ENCODE peak calls at places on chromosomes 16 and 17, in seven cellular contexts. L is CD8-positive, alpha-beta memory T cell; W is NCI-H1048; S is CD4-positive, alpha-beta T cell; D is EL; K is AG10803; B is NCI-H146. F is an unnamed sample.

GRCh38 chr16:9992441-9992840 is 189.8 kb downstream of the GRIN2A start:
- DNase-seq in L (no peak), D (no peak), W (no peak), K (no peak), S (no peak), B (no peak), F (no peak)

GRCh38 chr16:24580665-24581064 is 41.3 kb downstream of the RBBP6 start:
- DNase-seq in S (no peak), K (peak), L (no peak), W (no peak), D (peak), B (no peak), F (no peak)

GRCh38 chr17:79607941-79608728 is 2.7 kb downstream of the RBFOX3 start:
- DNase-seq in D (peak), K (no peak), L (no peak), B (no peak), W (no peak), S (no peak), F (no peak)

GRCh38 chr16:54923055-54923473 is 7.6 kb upstream of the IRX5 start:
- DNase-seq in B (no peak), S (no peak), L (no peak), K (no peak), D (no peak), W (no peak), F (no peak)

GRCh38 chr16:31201511-31202401 is 804 bp downstream of the PYCARD start:
- DNase-seq in K (no peak), S (peak), W (no peak), B (peak), L (peak), D (no peak), F (peak)

GRCh38 chr16:66927012-66927436 is 1.7 kb upstream of the RRAD start:
- DNase-seq in K (peak), L (no peak), S (no peak), D (peak), W (no peak), B (peak), F (no peak)

GRCh38 chr16:23491490-23492391 is 18.6 kb downstream of the GGA2 start:
- DNase-seq in D (peak), K (peak), S (no peak), B (no peak), W (no peak), L (no peak), F (no peak)

GRCh38 chr16:85715169-85716015 is 26.6 kb upstream of the GINS2 start:
- DNase-seq in L (no peak), K (no peak), D (no peak), S (no peak), B (peak), W (no peak), F (no peak)

GRCh38 chr17:7634384-7634783 is 4.4 kb downstream of the SHBG start:
- DNase-seq in K (no peak), L (no peak), D (peak), S (no peak), W (no peak), B (peak), F (no peak)

GRCh38 chr16:48123104-48123788 is 32.5 kb downstream of the ABCC12 start:
- DNase-seq in S (no peak), B (no peak), D (peak), L (no peak), W (no peak), K (peak), F (no peak)

F was measured in activated T-helper 2 cell treated with anti-CD3 and anti-CD28 coated beads, Interferon-gamma antibody, Interleukin-2, Interleukin-4, amounts not matched to agents 10 μg/mL and 5 μg/mL and 100 μg/mL, durations not matched to agents 14 hours and 24 hours and 36 hours.